ENCODE peak calls at places on chromosomes 13 and 19, in seven cellular contexts. B is IMR-90, E is neuronal stem cell, G is transverse colon, K is gastrocnemius medialis, L is tibial artery, J is BJ. U is an unnamed sample. For H3K27me3 and H3K36me3, the result is how much of the 10 kb centered on the place peaks cover.

GRCh38 chr13:41008349-41008980 is 10.7 kb downstream of the ELF1 start:
- DNase-seq in G (no peak), L (no peak), B (peak), E (no peak), K (no peak), J (no peak), U (no peak)

GRCh38 chr13:84816567-84817133 is 934.4 kb upstream of the SLITRK1 start:
- DNase-seq in K (no peak), B (no peak), E (no peak), G (no peak), J (no peak), L (no peak), U (no peak)

GRCh38 chr13:109873351-109874123 is 87.2 kb upstream of the IRS2 start:
- DNase-seq in E (no peak), J (no peak), L (no peak), G (no peak), K (no peak), B (no peak), U (no peak)

GRCh38 chr13:48559638-48560320 is 26.9 kb upstream of the RCBTB2 start:
- DNase-seq in G (no peak), J (no peak), B (peak), K (no peak), L (no peak), E (no peak), U (no peak)

GRCh38 chr19:18745931-18746330 is 45.2 kb downstream of the COMP start:
- DNase-seq in L (no peak), B (no peak), K (no peak), G (no peak), J (no peak), E (no peak), U (no peak)

GRCh38 chr19:18618236-18618635 is 5.6 kb downstream of the TMEM59L start:
- DNase-seq in J (no peak), G (no peak), K (no peak), E (no peak), B (no peak), L (no peak), U (no peak)

GRCh38 chr19:43467730-43468129 is 2.3 kb upstream of the LYPD3 start:
- DNase-seq in G (no peak), B (peak), L (no peak), K (no peak), J (peak), E (no peak), U (no peak)

GRCh38 chr19:55116232-55117062 is 990 bp downstream of the PPP1R12C start:
- DNase-seq in B (peak), K (peak), L (peak), G (peak), J (no peak), E (no peak), U (no peak)

GRCh38 chr13:40485611-40486517 is 180.6 kb downstream of the FOXO1 start:
- DNase-seq in J (no peak), E (no peak), G (no peak), K (no peak), L (no peak), B (no peak), U (no peak)

GRCh38 chr19:18785179-18786124 is 5.7 kb downstream of the COMP start:
- DNase-seq in K (peak), E (peak), B (peak), J (no peak), L (peak), G (peak), U (no peak)

GRCh38 chr13:25001807-25002206 is 94.1 kb upstream of the PABPC3 start:
- DNase-seq in G (no peak), E (no peak), B (no peak), L (no peak), J (no peak), K (no peak), U (no peak)

GRCh38 chr19:57947419-57948134 is at the start of gene ZNF256:
- DNase-seq in L (peak), K (peak), E (peak), G (peak), B (peak), J (peak), U (peak)

GRCh38 chr13:99085846-99086148 is 107.9 kb upstream of the DOCK9 start:
- DNase-seq in G (no peak), E (no peak), L (no peak), K (no peak), B (no peak), J (no peak), U (no peak)
- H3K27me3 ChIP-seq in G (under half), E (half or more), L (under half), K (under half), B (under half), J (under half), U (under half)

DNA sequence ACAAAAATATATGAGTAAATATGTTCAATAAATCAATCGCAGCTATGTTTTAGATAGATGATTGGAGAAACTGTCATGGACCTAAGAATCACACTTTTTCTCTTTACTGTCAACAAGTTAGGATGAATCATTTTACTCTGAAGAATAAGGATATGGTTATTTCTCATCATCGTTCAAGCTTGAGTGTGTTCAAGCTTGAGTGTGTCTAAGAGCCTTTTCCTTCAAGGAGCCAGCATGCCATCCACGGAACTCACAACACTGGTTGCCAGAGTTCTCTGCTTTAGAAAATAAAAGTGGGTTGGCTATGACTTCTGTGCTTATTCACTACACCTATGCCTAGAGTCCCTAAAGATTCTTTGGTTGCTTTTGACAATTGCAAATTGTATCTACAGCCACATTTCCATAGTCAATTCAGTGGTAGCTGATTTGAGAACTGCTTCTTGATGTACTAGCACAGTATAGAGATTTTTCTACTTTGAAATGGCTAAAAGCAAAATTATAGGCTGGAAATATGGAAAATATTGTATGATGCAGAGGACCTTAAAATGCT is 58.1 kb upstream of the SCEL start:
- DNase-seq in L (no peak), J (no peak), K (no peak), B (no peak), E (no peak), G (no peak), U (no peak)
- H3K4me3 ChIP-seq in L (no peak), J (no peak), K (no peak), B (no peak), E (no peak), G (no peak), U (no peak)

DNA sequence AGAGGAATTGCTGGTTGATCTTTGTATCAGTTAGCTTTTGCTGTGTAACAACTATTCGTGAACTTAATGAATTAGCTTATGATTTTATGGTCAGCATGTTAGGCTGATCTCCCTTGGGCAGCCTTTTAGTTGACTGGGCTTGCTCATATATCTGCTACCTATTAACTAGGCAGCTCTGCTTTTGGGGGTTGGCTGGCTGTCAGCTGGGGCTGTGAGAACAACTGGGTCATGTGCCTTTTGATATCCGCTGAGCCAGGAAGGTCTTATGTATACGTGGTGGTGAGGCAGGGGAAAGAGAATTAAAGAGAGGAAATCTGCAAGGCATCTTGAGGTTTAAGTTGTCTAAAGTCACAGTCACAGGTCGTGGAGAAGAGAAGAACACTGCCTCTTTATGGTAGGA is 206.9 kb downstream of the LMO7 start:
- DNase-seq in K (no peak), E (no peak), B (no peak), L (no peak), J (no peak), G (no peak), U (no peak)
- H3K36me3 ChIP-seq in K (under half), E (under half), B (under half), L (under half), J (under half), G (under half), U (under half)

GRCh38 chr19:45975296-45975695 is 1.6 kb upstream of the NOVA2 start:
- DNase-seq in K (no peak), E (no peak), G (no peak), B (no peak), L (no peak), J (no peak), U (no peak)
- H3K27me3 ChIP-seq in K (under half), E (under half), G (half or more), B (half or more), L (half or more), J (under half), U (half or more)

GRCh38 chr13:64709079-64709478 is 2521.1 kb downstream of the PCDH9 start:
- DNase-seq in E (no peak), J (no peak), L (peak), B (no peak), G (no peak), K (no peak), U (no peak)
- H3K4me3 ChIP-seq in E (no peak), J (no peak), L (no peak), B (no peak), G (no peak), K (no peak), U (no peak)

GRCh38 chr19:47069795-47070194 is 21.4 kb upstream of the TMEM160 start:
- DNase-seq in G (no peak), J (no peak), E (no peak), K (no peak), L (no peak), B (no peak), U (no peak)
- H3K36me3 ChIP-seq in G (half or more), J (half or more), E (half or more), K (under half), L (half or more), B (half or more), U (under half)